ENCODE peak calls at places on chromosomes 4 and X, in nine cellular contexts. W, D, T, K, B, F, E, R and I are unnamed samples.

GRCh38 chr4:108714880-108715279 is 48.0 kb downstream of the ETNPPL start:
- DNase-seq in W (no peak), B (no peak), D (no peak), R (no peak), T (no peak), K (no peak), F (no peak), E (no peak), I (no peak)

GRCh38 chrX:47146121-47146935 is 1.3 kb downstream of the RBM10 start:
- DNase-seq in D (no peak), E (peak), K (no peak), R (no peak), T (no peak), B (peak), F (no peak), W (no peak), I (no peak)

GRCh38 chr4:85367815-85368214 is 107.1 kb upstream of the ARHGAP24 start:
- DNase-seq in D (no peak), W (no peak), K (no peak), E (no peak), T (no peak), R (no peak), F (peak), B (no peak), I (no peak)

GRCh38 chr4:98518555-98519267 is 139.7 kb downstream of the TSPAN5 start:
- DNase-seq in W (no peak), B (no peak), F (no peak), T (no peak), R (no peak), D (no peak), E (no peak), K (no peak), I (peak)

GRCh38 chr4:90833698-90834097 is 706.5 kb downstream of the CCSER1 start:
- DNase-seq in K (no peak), D (no peak), B (no peak), T (no peak), E (no peak), W (no peak), R (no peak), F (peak), I (no peak)

GRCh38 chr4:175339100-175339707 is 421.0 kb downstream of the ADAM29 start:
- DNase-seq in K (no peak), B (no peak), W (no peak), R (no peak), E (no peak), F (no peak), D (no peak), T (no peak), I (no peak)

GRCh38 chr4:181308476-181309170 is 934.6 kb upstream of the TENM3 start:
- DNase-seq in W (no peak), T (no peak), E (no peak), K (no peak), F (peak), D (no peak), R (no peak), B (no peak), I (no peak)

GRCh38 chrX:11423362-11423818 is 130.2 kb downstream of the AMELX start:
- DNase-seq in K (peak), R (peak), B (no peak), E (no peak), W (no peak), F (no peak), T (no peak), D (no peak), I (no peak)

GRCh38 chrX:37824491-37825224 is 22.7 kb downstream of the DYNLT3 start:
- DNase-seq in W (no peak), E (no peak), K (no peak), B (no peak), D (no peak), T (no peak), F (no peak), R (no peak), I (no peak)

DNA sequence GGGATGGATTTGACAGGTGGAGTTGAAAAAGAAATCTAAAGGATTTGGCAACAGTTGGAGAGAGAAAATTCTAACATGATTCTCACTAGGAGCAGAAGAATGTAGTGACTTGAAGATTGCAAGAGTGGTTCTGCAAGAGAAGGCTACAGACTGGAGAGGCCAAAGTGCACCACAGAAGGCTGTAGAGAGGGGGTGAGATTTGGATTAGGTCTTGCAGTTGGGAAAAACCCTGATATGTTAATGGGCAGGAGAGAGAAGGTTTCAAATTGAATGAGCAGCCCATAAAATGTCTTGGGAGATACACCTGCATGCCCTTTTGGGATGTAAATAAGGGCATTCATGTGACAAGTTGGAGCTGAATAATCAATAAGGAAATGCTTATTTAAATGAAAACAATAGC is 14.7 kb upstream of the VEGFD start:
- DNase-seq in W (no peak), D (no peak), B (no peak), K (no peak), R (no peak), E (no peak), T (no peak), F (no peak), I (no peak)
- H3K4me3 ChIP-seq in W (no peak), D (no peak), B (no peak), K (no peak), R (no peak), E (no peak), T (no peak), F (no peak), I (no peak)

DNA sequence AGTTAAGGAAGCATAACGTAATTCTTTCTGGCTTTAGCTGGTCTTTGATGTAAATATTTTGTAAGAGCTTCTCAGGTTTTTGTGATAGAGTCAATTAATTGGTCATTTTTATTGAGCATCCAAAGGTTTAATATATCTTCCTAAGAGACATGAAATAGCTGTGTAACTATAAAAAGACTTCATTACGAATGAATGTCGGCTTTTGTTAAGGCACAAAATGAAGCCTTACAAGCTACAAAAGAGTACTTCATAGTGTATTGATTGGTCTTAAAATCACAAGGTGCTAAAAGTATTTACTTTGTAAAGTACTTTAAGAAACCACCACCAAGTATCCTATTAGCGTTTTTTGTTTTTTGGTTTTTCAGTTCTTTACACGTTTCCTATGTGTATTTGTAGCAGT is 104.2 kb downstream of the CEP135 start:
- DNase-seq in K (no peak), T (no peak), D (no peak), B (no peak), E (no peak), F (no peak), R (no peak), W (no peak), I (no peak)
- H3K4me3 ChIP-seq in K (no peak), T (no peak), D (no peak), B (no peak), E (no peak), F (no peak), R (no peak), W (no peak), I (no peak)

GRCh38 chrX:85203461-85203970 is 40.1 kb downstream of the SATL1 start:
- DNase-seq in B (no peak), T (no peak), R (no peak), E (no peak), D (no peak), W (no peak), F (no peak), K (no peak), I (no peak)
- H3K4me3 ChIP-seq in B (no peak), T (no peak), R (no peak), E (no peak), D (no peak), W (no peak), F (no peak), K (no peak), I (no peak)

DNA sequence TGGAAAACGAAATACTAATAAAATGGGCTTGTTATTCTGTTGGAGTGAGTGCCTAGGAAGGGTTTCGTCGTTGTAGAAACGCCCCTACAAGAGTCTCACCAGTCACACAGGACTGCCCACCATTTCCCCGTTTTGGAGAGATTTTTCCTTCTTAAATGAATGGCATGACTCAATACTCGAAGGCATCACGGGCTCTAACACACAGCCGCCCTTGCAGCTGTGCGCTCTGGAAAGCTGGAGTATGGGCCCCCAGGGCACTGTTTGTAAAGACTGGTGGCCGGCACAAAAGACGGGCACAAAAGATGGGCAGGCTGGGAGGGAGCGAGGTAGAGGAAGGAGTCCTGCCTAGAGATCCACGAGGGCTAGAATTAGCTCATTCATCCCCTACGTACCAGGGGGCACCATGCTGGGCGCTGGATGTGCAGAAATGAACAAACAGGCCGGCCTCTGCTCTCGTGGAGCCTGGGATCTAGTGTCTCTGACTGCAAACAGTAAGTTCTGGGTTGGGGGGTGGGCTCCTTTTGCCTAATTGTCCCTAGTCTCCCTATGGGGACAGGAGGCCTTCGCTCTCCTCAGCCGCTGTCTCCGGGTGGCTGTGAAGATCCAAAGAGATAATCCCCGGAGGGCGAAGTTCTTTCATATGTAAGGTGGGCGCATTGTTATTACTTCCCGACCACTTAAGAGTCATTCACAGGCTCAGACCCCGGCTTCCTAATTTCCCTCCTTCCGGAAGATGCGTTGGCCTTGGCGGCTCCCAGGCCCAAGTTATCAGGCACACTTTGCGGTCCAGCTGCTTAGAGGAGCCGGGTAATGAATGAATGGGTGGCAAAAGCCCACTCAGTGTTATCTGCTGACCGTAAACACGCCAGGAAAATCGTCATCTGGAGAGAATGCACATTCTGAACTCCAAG is 1.1 kb upstream of the SFRP2 start:
- DNase-seq in D (peak), K (no peak), B (peak), T (no peak), E (no peak), R (no peak), W (no peak), F (peak), I (no peak)
- H3K4me3 ChIP-seq in D (peak), K (peak), B (no peak), T (no peak), E (no peak), R (no peak), W (no peak), F (peak), I (no peak)

GRCh38 chr4:56405016-56405415 is 17.7 kb upstream of the AASDH start:
- DNase-seq in F (no peak), K (no peak), B (no peak), W (no peak), R (no peak), D (no peak), E (no peak), T (no peak), I (no peak)

GRCh38 chr4:56406151-56406550 is 18.9 kb upstream of the AASDH start:
- DNase-seq in R (no peak), W (no peak), D (no peak), K (no peak), T (no peak), E (no peak), B (no peak), F (no peak), I (no peak)

DNA sequence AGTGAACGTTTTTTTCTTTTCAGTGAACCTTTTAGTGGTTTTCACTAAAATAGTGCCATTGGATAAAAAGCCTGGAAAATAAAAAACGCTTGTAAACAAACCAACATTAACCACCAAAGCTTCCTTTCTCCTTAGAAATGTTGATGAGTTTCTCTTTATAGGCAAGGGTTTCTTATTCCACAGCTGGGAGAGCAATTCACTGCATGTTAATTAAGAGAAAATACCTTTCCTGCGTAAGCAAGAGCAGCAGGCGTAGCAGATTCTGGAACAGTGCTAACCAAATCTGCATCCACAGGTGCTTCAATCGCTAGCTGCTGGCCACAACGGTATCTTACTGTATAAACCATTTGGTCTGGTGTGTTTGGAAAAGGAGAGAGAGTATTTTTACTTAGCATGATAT is 13.3 kb upstream of the AASDH start:
- DNase-seq in K (no peak), R (no peak), E (no peak), W (no peak), D (no peak), B (no peak), F (peak), T (no peak), I (no peak)
- H3K4me3 ChIP-seq in K (no peak), R (no peak), E (no peak), W (no peak), D (no peak), B (no peak), F (no peak), T (no peak), I (no peak)

GRCh38 chr4:3462790-3463415 is at the start of gene DOK7:
- DNase-seq in D (no peak), E (peak), R (no peak), W (peak), F (no peak), T (no peak), B (peak), K (peak), I (no peak)
- H3K4me3 ChIP-seq in D (no peak), E (peak), R (no peak), W (no peak), F (peak), T (peak), B (peak), K (peak), I (no peak)

GRCh38 chr4:186844059-186844681 is 120.5 kb upstream of the FAT1 start:
- DNase-seq in T (no peak), E (no peak), K (peak), D (peak), B (peak), W (peak), F (no peak), R (no peak), I (no peak)
- H3K4me3 ChIP-seq in T (no peak), E (no peak), K (peak), D (no peak), B (no peak), W (no peak), F (no peak), R (peak), I (no peak)

GRCh38 chr4:48254381-48255072 is 15.1 kb downstream of the TEC start:
- DNase-seq in T (no peak), R (no peak), E (peak), F (no peak), D (no peak), W (no peak), K (no peak), B (no peak), I (no peak)
- H3K4me3 ChIP-seq in T (no peak), R (no peak), E (no peak), F (no peak), D (no peak), W (no peak), K (no peak), B (no peak), I (no peak)

GRCh38 chr4:13857397-13857796 is 229.9 kb upstream of the BOD1L1 start:
- DNase-seq in B (no peak), W (no peak), E (no peak), R (no peak), F (no peak), D (no peak), K (no peak), T (no peak), I (no peak)

GRCh38 chr4:13857800-13858199 is 230.3 kb upstream of the BOD1L1 start:
- DNase-seq in T (no peak), W (no peak), F (no peak), K (no peak), R (no peak), B (no peak), E (no peak), D (no peak), I (no peak)

GRCh38 chr4:13856387-13856786 is 228.9 kb upstream of the BOD1L1 start:
- DNase-seq in E (no peak), K (no peak), F (no peak), D (no peak), R (no peak), T (no peak), W (no peak), B (no peak), I (no peak)

GRCh38 chr4:13860126-13860525 is 232.6 kb upstream of the BOD1L1 start:
- DNase-seq in W (no peak), T (no peak), D (peak), E (no peak), B (no peak), R (no peak), F (peak), K (no peak), I (no peak)

GRCh38 chr4:13859423-13859822 is 231.9 kb upstream of the BOD1L1 start:
- DNase-seq in F (no peak), D (no peak), W (no peak), B (no peak), E (no peak), R (no peak), K (no peak), T (no peak), I (no peak)
- H3K4me3 ChIP-seq in F (no peak), D (no peak), W (no peak), B (no peak), E (no peak), R (no peak), K (no peak), T (no peak), I (no peak)

DNA sequence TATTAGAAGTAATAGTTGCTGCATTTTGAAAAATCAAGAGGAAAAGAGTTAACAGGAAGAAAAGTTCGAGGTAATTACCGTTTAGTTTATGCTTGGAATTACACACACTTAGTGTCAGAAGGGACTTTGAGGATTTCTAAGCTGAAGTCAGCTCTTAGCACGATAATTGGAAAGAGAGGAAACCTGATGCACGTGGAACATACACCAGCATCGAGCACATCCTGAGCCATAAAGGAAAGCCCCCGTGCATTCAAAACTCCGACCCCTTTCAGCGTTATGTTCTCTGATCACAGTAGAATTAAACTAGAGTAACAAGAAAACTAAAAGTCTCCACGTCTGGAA is 400 bp upstream of the PAQR3 start:
- DNase-seq in W (no peak), E (no peak), K (no peak), D (no peak), B (no peak), T (no peak), R (no peak), F (no peak), I (no peak)
- H3K4me3 ChIP-seq in W (peak), E (peak), K (peak), D (peak), B (peak), T (peak), R (peak), F (no peak), I (peak)